ENCODE peak calls at places on chromosomes 16 and 17, in four cellular contexts. Q is H9, Z is mesenchymal stem cell, S is mesendoderm. N is an unnamed sample. For H3K79me1, the result is how much of the 10 kb centered on the place peaks cover.

GRCh38 chr17:49703557-49704277 is 4.0 kb downstream of the SLC35B1 start:
- DNase-seq in Q (peak), Z (peak), S (peak), N (no peak)

GRCh38 chr17:13510062-13510461 is 91.7 kb downstream of the HS3ST3A1 start:
- DNase-seq in Q (no peak), Z (no peak), S (no peak), N (no peak)

GRCh38 chr16:57598437-57598836 is 30.0 kb upstream of the ADGRG1 start:
- DNase-seq in Q (no peak), Z (no peak), S (no peak), N (no peak)

GRCh38 chr17:10812674-10813073 is 8.8 kb upstream of the TMEM238L start:
- DNase-seq in Q (no peak), Z (no peak), S (no peak), N (no peak)

GRCh38 chr16:6510261-6510660 is 822.4 kb upstream of the RBFOX1 start:
- DNase-seq in Q (no peak), Z (no peak), S (no peak), N (no peak)

GRCh38 chr16:13829712-13830304 is 90.1 kb upstream of the ERCC4 start:
- DNase-seq in Q (no peak), Z (no peak), S (no peak), N (no peak)

GRCh38 chr17:31510273-31511175 is 119.0 kb downstream of the RAB11FIP4 start:
- DNase-seq in Q (no peak), Z (no peak), S (no peak), N (no peak)

GRCh38 chr16:30637952-30638351 is 12.8 kb upstream of the PRR14 start:
- DNase-seq in Q (no peak), Z (peak), S (peak), N (no peak)

GRCh38 chr17:9436629-9437028 is 139.0 kb downstream of the STX8 start:
- DNase-seq in Q (no peak), Z (no peak), S (no peak), N (no peak)

GRCh38 chr17:44543905-44544523 is 13.3 kb upstream of the FZD2 start:
- DNase-seq in Q (no peak), Z (no peak), S (no peak), N (no peak)

GRCh38 chr16:53457670-53458069 is 23.4 kb downstream of the RBL2 start:
- DNase-seq in Q (no peak), Z (no peak), S (peak), N (no peak)

GRCh38 chr17:78205124-78205775 is 8.8 kb upstream of the BIRC5 start:
- DNase-seq in Q (no peak), Z (no peak), S (no peak), N (no peak)

GRCh38 chr17:7842950-7843535 is 9.0 kb downstream of the KDM6B start:
- DNase-seq in Q (peak), Z (peak), S (peak), N (no peak)

GRCh38 chr17:77691216-77692085 is 267.1 kb upstream of the TNRC6C start:
- DNase-seq in Q (peak), Z (no peak), S (no peak), N (no peak)

GRCh38 chr16:75304521-75305363 is 53.3 kb upstream of the BCAR1 start:
- DNase-seq in Q (no peak), Z (peak), S (peak), N (no peak)

GRCh38 chr17:74211929-74212261 is 1.5 kb upstream of the TTYH2 start:
- DNase-seq in Q (no peak), Z (no peak), S (no peak), N (no peak)

GRCh38 chr17:55266958-55267688 is 2.4 kb downstream of the HLF start:
- DNase-seq in Q (no peak), Z (no peak), S (no peak), N (no peak)

GRCh38 chr16:47983999-47984580 is 171.7 kb downstream of the ABCC12 start:
- DNase-seq in Q (no peak), Z (no peak), S (no peak), N (no peak)

GRCh38 chr17:5260542-5260941 is 21.5 kb upstream of the RABEP1 start:
- DNase-seq in Q (no peak), Z (no peak), S (no peak), N (no peak)

GRCh38 chr16:80718480-80719220 is 85.7 kb downstream of the CDYL2 start:
- DNase-seq in Q (peak), Z (no peak), S (peak), N (no peak)

GRCh38 chr17:48756816-48757215 is 28.3 kb upstream of the HOXB13 start:
- DNase-seq in Q (no peak), Z (no peak), S (no peak), N (no peak)

GRCh38 chr17:72244942-72245341 is 124.1 kb downstream of the SOX9 start:
- DNase-seq in Q (no peak), Z (no peak), S (no peak), N (no peak)

GRCh38 chr17:72609501-72609900 is 483.0 kb downstream of the SLC39A11 start:
- DNase-seq in Q (no peak), Z (no peak), S (no peak), N (no peak)

GRCh38 chr16:24497405-24497804 is 42.0 kb upstream of the RBBP6 start:
- DNase-seq in Q (peak), Z (no peak), S (peak), N (no peak)

GRCh38 chr17:49217651-49218413 is 7.3 kb downstream of the ABI3 start:
- DNase-seq in Q (no peak), Z (no peak), S (no peak), N (no peak)

GRCh38 chr17:4881761-4882555 is 17.4 kb upstream of the C17orf107 start:
- DNase-seq in Q (peak), Z (peak), S (peak), N (peak)

GRCh38 chr17:73396429-73397277 is 84.9 kb upstream of the CDC42EP4 start:
- DNase-seq in Q (peak), Z (peak), S (no peak), N (no peak)

GRCh38 chr16:3282103-3282746 is 1.1 kb upstream of the ZNF263 start:
- DNase-seq in Q (peak), Z (peak), S (peak), N (no peak)

GRCh38 chr16:3214904-3215600 is 19.9 kb downstream of the ZNF200 start:
- DNase-seq in Q (no peak), Z (no peak), S (no peak), N (no peak)

GRCh38 chr16:66315210-66315825 is 51.2 kb upstream of the CDH5 start:
- DNase-seq in Q (peak), Z (peak), S (peak), N (peak)

GRCh38 chr17:66304304-66305174 is 2.1 kb downstream of the PRKCA start:
- DNase-seq in Q (peak), Z (peak), S (peak), N (peak)

GRCh38 chr16:53787423-53787822 is 83.5 kb downstream of the FTO start:
- DNase-seq in Q (no peak), Z (no peak), S (no peak), N (no peak)

GRCh38 chr17:57445051-57445450 is 188.7 kb downstream of the MSI2 start:
- DNase-seq in Q (no peak), Z (peak), S (peak), N (no peak)

GRCh38 chr16:72923757-72924156 is 124.2 kb downstream of the ZFHX3 start:
- DNase-seq in Q (no peak), Z (no peak), S (no peak), N (no peak)
- H3K79me1 ChIP-seq in Q (under half), Z (under half), S (under half), N (under half)

DNA sequence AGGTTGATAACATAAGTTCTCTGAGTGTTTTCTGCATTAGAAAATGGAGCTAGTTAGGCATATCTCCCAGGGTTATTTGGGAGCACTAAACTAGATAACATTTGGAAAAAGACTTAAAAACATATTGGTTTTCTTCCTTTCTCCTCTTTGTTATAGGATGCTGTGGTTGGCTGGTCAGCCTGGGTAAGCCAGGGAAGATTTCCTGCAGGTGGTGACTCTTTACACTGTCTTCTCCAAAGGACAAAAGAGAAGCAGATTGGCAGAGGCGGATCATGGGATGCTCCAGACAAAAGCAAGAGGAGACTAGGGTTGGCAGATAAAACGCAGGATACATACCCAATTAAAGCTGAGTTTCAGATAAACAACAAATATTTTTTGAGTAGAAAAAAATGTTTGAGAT is 6.2 kb upstream of the CRYBA1 start:
- DNase-seq in Q (no peak), Z (no peak), S (peak), N (no peak)
- H3K4me2 ChIP-seq in Q (no peak), Z (no peak), S (no peak), N (no peak)

GRCh38 chr17:2963332-2964027 is 99.9 kb downstream of the OR1D5 start:
- DNase-seq in Q (peak), Z (no peak), S (no peak), N (no peak)

GRCh38 chr17:2964370-2964769 is 99.0 kb downstream of the OR1D5 start:
- DNase-seq in Q (peak), Z (no peak), S (no peak), N (no peak)

GRCh38 chr17:2962729-2963128 is 100.7 kb downstream of the OR1D5 start:
- DNase-seq in Q (peak), Z (no peak), S (no peak), N (no peak)

GRCh38 chr17:2964831-2965230 is 98.6 kb downstream of the OR1D5 start:
- DNase-seq in Q (peak), Z (no peak), S (peak), N (no peak)

GRCh38 chr17:2964028-2964356 is 99.4 kb downstream of the OR1D5 start:
- DNase-seq in Q (peak), Z (no peak), S (no peak), N (no peak)
- H3K79me1 ChIP-seq in Q (under half), Z (under half), S (under half), N (under half)

GRCh38 chr16:65069090-65069489 is 52.8 kb downstream of the CDH11 start:
- DNase-seq in Q (no peak), Z (peak), S (no peak), N (no peak)
- H3K4me2 ChIP-seq in Q (no peak), Z (no peak), S (no peak), N (no peak)

GRCh38 chr17:17089796-17090641 is 47.8 kb downstream of the MPRIP start:
- DNase-seq in Q (no peak), Z (no peak), S (no peak), N (no peak)
- H3K79me1 ChIP-seq in Q (under half), Z (half or more), S (under half), N (under half)

GRCh38 chr17:51255673-51256072 is 4.2 kb downstream of the MBTD1 start:
- DNase-seq in Q (no peak), Z (no peak), S (no peak), N (no peak)

GRCh38 chr17:51259574-51260236 is at the start of gene MBTD1:
- DNase-seq in Q (peak), Z (peak), S (peak), N (no peak)

GRCh38 chr17:51258756-51259573 is 884 bp downstream of the MBTD1 start:
- DNase-seq in Q (peak), Z (peak), S (peak), N (no peak)

GRCh38 chr17:51257150-51258081 is 2.4 kb downstream of the MBTD1 start:
- DNase-seq in Q (no peak), Z (peak), S (no peak), N (no peak)

GRCh38 chr17:51256101-51256500 is 3.7 kb downstream of the MBTD1 start:
- DNase-seq in Q (no peak), Z (no peak), S (no peak), N (no peak)
- H3K4me2 ChIP-seq in Q (no peak), Z (no peak), S (no peak), N (no peak)